ENCODE peak calls at places on chromosomes 12 and 14, in five cellular contexts. F is WTC11, P is H1, O is GM12878, K is K562. J is an unnamed sample.

GRCh38 chr14:75323571-75323970 is 44.9 kb downstream of the FOS start:
- DNase-seq in K (no peak), O (no peak), F (no peak), P (no peak), J (no peak)

GRCh38 chr12:108325549-108325948 is 13.6 kb downstream of the CMKLR1 start:
- DNase-seq in O (no peak), P (no peak), F (no peak), K (no peak), J (no peak)

GRCh38 chr12:41264281-41264680 is 76.2 kb downstream of the PDZRN4 start:
- DNase-seq in O (no peak), K (no peak), P (no peak), F (no peak), J (peak; percentile 3)

GRCh38 chr12:84497819-84498218 is 414.8 kb downstream of the SLC6A15 start:
- DNase-seq in F (no peak), P (no peak), O (no peak), K (no peak), J (peak; percentile 15)

GRCh38 chr12:31589582-31589895 is 1.4 kb downstream of the DENND5B start:
- DNase-seq in P (no peak), K (no peak), F (peak; percentile 71), O (no peak), J (no peak)

GRCh38 chr14:35380794-35381193 is 23.8 kb downstream of the NFKBIA start:
- DNase-seq in K (no peak), P (no peak), O (no peak), F (no peak), J (no peak)

GRCh38 chr12:51424662-51425539 is at the start of gene SLC4A8:
- DNase-seq in K (peak; percentile 93), F (peak; percentile 99), P (peak; percentile 96), O (no peak), J (peak; percentile 54)

GRCh38 chr12:124513297-124513867 is 54.0 kb downstream of the NCOR2 start:
- DNase-seq in F (peak; percentile 59), K (no peak), O (no peak), P (no peak), J (no peak)

GRCh38 chr12:122203301-122203967 is at the start of gene B3GNT4:
- DNase-seq in P (peak; percentile 87), F (peak; percentile 73), O (no peak), K (peak; percentile 83), J (no peak)

GRCh38 chr14:59123975-59124374 is 64.5 kb upstream of the DAAM1 start:
- DNase-seq in K (no peak), P (no peak), O (no peak), F (no peak), J (no peak)

GRCh38 chr14:101040538-101041442 is 137.3 kb upstream of the RTL1 start:
- DNase-seq in O (no peak), P (no peak), F (no peak), K (no peak), J (peak; percentile 86)

GRCh38 chr12:82904219-82904795 is 217.6 kb downstream of the TMTC2 start:
- DNase-seq in K (no peak), O (no peak), F (no peak), P (no peak), J (no peak)

GRCh38 chr12:53748072-53748840 is 3.5 kb downstream of the CISTR start:
- DNase-seq in F (peak; percentile 46), O (no peak), K (no peak), P (peak; percentile 57), J (no peak)

GRCh38 chr12:46101121-46101869 is 110.9 kb upstream of the SCAF11 start:
- DNase-seq in K (no peak), O (no peak), F (no peak), P (no peak), J (no peak)

GRCh38 chr14:75418779-75419768 is 8.7 kb upstream of the JDP2 start:
- DNase-seq in P (peak; percentile 89), F (peak; percentile 82), K (peak; percentile 79), O (peak; percentile 57), J (no peak)

GRCh38 chr14:100826371-100827139 is 637 bp downstream of the MEG3 start:
- DNase-seq in F (no peak), O (no peak), K (no peak), P (no peak), J (no peak)

GRCh38 chr12:2891240-2892053 is 756 bp downstream of the TULP3 start:
- DNase-seq in P (no peak), O (no peak), K (peak; percentile 19), F (peak; percentile 54), J (peak; percentile 35)

GRCh38 chr12:130838284-130838950 is 633 bp downstream of the STX2 start:
- DNase-seq in K (peak; percentile 36), O (no peak), P (peak; percentile 80), F (peak; percentile 44), J (peak; percentile 27)

GRCh38 chr14:77529963-77530362 is 31.3 kb upstream of the ISM2 start:
- DNase-seq in F (no peak), O (no peak), P (no peak), K (no peak), J (no peak)

GRCh38 chr14:100823488-100823887 is 2.4 kb upstream of the MEG3 start:
- DNase-seq in K (no peak), F (no peak), P (no peak), O (no peak), J (no peak)

GRCh38 chr14:105315941-105316562 is 1.5 kb downstream of the PACS2 start:
- DNase-seq in K (no peak), P (no peak), F (no peak), O (no peak), J (no peak)
- TF ChIP-seq ATF2 in K (no peak), P (no peak), F (no peak), O (no peak), J (no peak)

GRCh38 chr12:109759595-109759994 is 46.0 kb downstream of the FAM222A start:
- DNase-seq in P (peak; percentile 43), K (no peak), O (no peak), F (peak; percentile 11), J (no peak)
- TF ChIP-seq ATF2 in P (no peak), K (no peak), O (no peak), F (no peak), J (no peak)

GRCh38 chr12:49253033-49253623 is 11.8 kb upstream of the TUBA1C start:
- DNase-seq in K (no peak), F (no peak), P (no peak), O (no peak), J (no peak)
- TF ChIP-seq ATF2 in K (no peak), F (no peak), P (no peak), O (no peak), J (no peak)

GRCh38 chr14:32925439-32925838 is 13.2 kb upstream of the NPAS3 start:
- DNase-seq in P (no peak), O (no peak), F (no peak), K (no peak), J (no peak)
- TF ChIP-seq ATF2 in P (no peak), O (no peak), F (no peak), K (no peak), J (no peak)

J was measured in HepG2.